ENCODE peak calls at places on chromosomes 5 and 9, in seven cellular contexts. Q is uterus; E is NCI-H2081; T is GM13977; F is EL; J is retina; C is effector CD4-positive, alpha-beta T cell. H is an unnamed sample.

GRCh38 chr5:79932510-79933504 is 58.3 kb downstream of the MTX3 start:
- DNase-seq in Q (no peak), E (no peak), T (no peak), F (no peak), J (no peak), C (no peak), H (no peak)

GRCh38 chr9:137428841-137429545 is 5.8 kb downstream of the NOXA1 start:
- DNase-seq in Q (no peak), E (no peak), T (no peak), F (no peak), J (no peak), C (no peak), H (no peak)

GRCh38 chr9:19875291-19875910 is 86.6 kb upstream of the SLC24A2 start:
- DNase-seq in Q (no peak), E (no peak), T (no peak), F (peak; percentile 17), J (no peak), C (no peak), H (no peak)

GRCh38 chr5:76379316-76379715 is 23.8 kb upstream of the IQGAP2 start:
- DNase-seq in Q (no peak), E (no peak), T (no peak), F (no peak), J (no peak), C (no peak), H (no peak)

GRCh38 chr5:44993286-44993685 is 184.5 kb downstream of the MRPS30 start:
- DNase-seq in Q (no peak), E (no peak), T (no peak), F (no peak), J (no peak), C (no peak), H (no peak)

GRCh38 chr5:13606051-13606450 is 338.4 kb downstream of the DNAH5 start:
- DNase-seq in Q (no peak), E (no peak), T (no peak), F (peak; percentile 30), J (no peak), C (no peak), H (no peak)

GRCh38 chr9:93617273-93617672 is 40.9 kb downstream of the PHF2 start:
- DNase-seq in Q (no peak), E (no peak), T (no peak), F (no peak), J (no peak), C (no peak), H (no peak)

GRCh38 chr5:169147542-169147941 is 153.4 kb downstream of the SLIT3 start:
- DNase-seq in Q (no peak), E (no peak), T (no peak), F (no peak), J (no peak), C (no peak), H (no peak)

GRCh38 chr5:168724227-168724626 is 145.1 kb upstream of the PANK3 start:
- DNase-seq in Q (no peak), E (no peak), T (no peak), F (no peak), J (no peak), C (no peak), H (no peak)

GRCh38 chr5:35151151-35151920 is 79.0 kb downstream of the PRLR start:
- DNase-seq in Q (no peak), E (no peak), T (no peak), F (no peak), J (no peak), C (no peak), H (no peak)

GRCh38 chr9:124517600-124517999 is 10.4 kb upstream of the NR5A1 start:
- DNase-seq in Q (no peak), E (no peak), T (no peak), F (no peak), J (no peak), C (no peak), H (no peak)

GRCh38 chr5:75623846-75624245 is 12.6 kb downstream of the ANKDD1B start:
- DNase-seq in Q (no peak), E (no peak), T (no peak), F (peak; percentile 26), J (no peak), C (no peak), H (no peak)